ENCODE peak calls at places on chromosome 1, in eight cellular contexts. O, P, D, V, I, S, L and Y are unnamed samples.

GRCh38 chr1:175600721-175601440 is 142.5 kb downstream of the TNR start:
- DNase-seq in O (no peak), P (no peak), D (peak), V (no peak), I (no peak), S (no peak), L (no peak), Y (no peak)

GRCh38 chr1:181102841-181103240 is 14.3 kb downstream of the IER5 start:
- DNase-seq in O (no peak), P (no peak), D (no peak), V (no peak), I (no peak), S (no peak), L (no peak), Y (no peak)

GRCh38 chr1:6554907-6555778 is at the start of gene TAS1R1:
- DNase-seq in O (peak), P (no peak), D (no peak), V (no peak), I (peak), S (no peak), L (peak), Y (peak)

GRCh38 chr1:92485374-92486250 is 1.1 kb downstream of the GFI1 start:
- DNase-seq in O (no peak), P (peak), D (peak), V (peak), I (peak), S (peak), L (peak), Y (no peak)

GRCh38 chr1:2345297-2346075 is 45.9 kb downstream of the MORN1 start:
- DNase-seq in O (no peak), P (no peak), D (no peak), V (no peak), I (no peak), S (no peak), L (no peak), Y (no peak)

GRCh38 chr1:172143384-172144025 is 277.0 kb upstream of the C1orf105 start:
- DNase-seq in O (no peak), P (no peak), D (no peak), V (no peak), I (no peak), S (no peak), L (peak), Y (no peak)

GRCh38 chr1:168330285-168330684 is 49.6 kb downstream of the TBX19 start:
- DNase-seq in O (no peak), P (no peak), D (no peak), V (no peak), I (no peak), S (no peak), L (no peak), Y (no peak)

GRCh38 chr1:179079113-179079761 is 2.6 kb upstream of the TOR3A start:
- DNase-seq in O (peak), P (peak), D (peak), V (peak), I (peak), S (peak), L (peak), Y (peak)

GRCh38 chr1:29251164-29252130 is 15.1 kb downstream of the PTPRU start:
- DNase-seq in O (no peak), P (no peak), D (no peak), V (no peak), I (no peak), S (no peak), L (no peak), Y (no peak)

GRCh38 chr1:246681822-246682221 is 42.4 kb upstream of the SCCPDH start:
- DNase-seq in O (no peak), P (peak), D (no peak), V (no peak), I (no peak), S (no peak), L (no peak), Y (no peak)

GRCh38 chr1:228860911-228861829 is 125.9 kb downstream of the RHOU start:
- DNase-seq in O (peak), P (no peak), D (no peak), V (no peak), I (no peak), S (no peak), L (no peak), Y (no peak)

GRCh38 chr1:166789286-166789685 is 50.0 kb upstream of the POGK start:
- DNase-seq in O (no peak), P (no peak), D (no peak), V (no peak), I (no peak), S (no peak), L (no peak), Y (no peak)